ENCODE peak calls at places on chromosomes 3 and 15, in eight cellular contexts. One of them, this sample, is unnamed.

GRCh38 chr3:141600331-141600730 is 113.5 kb downstream of the RASA2 start:
- DNase-seq in H7: no peak
- DNase-seq in GM04504: no peak
- DNase-seq in ovary: no peak
- DNase-seq in posterior vena cava: no peak
- DNase-seq in MG63: no peak
- DNase-seq in NCI-H1417: no peak
- DNase-seq in pancreas: no peak
- DNase-seq in this sample: no peak

GRCh38 chr15:65884511-65884910 is 15.2 kb downstream of the RAB11A start:
- DNase-seq in H7: no peak
- DNase-seq in GM04504: no peak
- DNase-seq in ovary: no peak
- DNase-seq in posterior vena cava: no peak
- DNase-seq in MG63: no peak
- DNase-seq in NCI-H1417: no peak
- DNase-seq in pancreas: no peak
- DNase-seq in this sample: no peak

GRCh38 chr3:96863129-96863740 is 48.8 kb downstream of the EPHA6 start:
- DNase-seq in H7: peak
- DNase-seq in GM04504: no peak
- DNase-seq in ovary: peak
- DNase-seq in posterior vena cava: no peak
- DNase-seq in MG63: peak
- DNase-seq in NCI-H1417: peak
- DNase-seq in pancreas: no peak
- DNase-seq in this sample: no peak

GRCh38 chr3:195914648-195915473 is 6.5 kb upstream of the TNK2 start:
- DNase-seq in H7: peak
- DNase-seq in GM04504: peak
- DNase-seq in ovary: peak
- DNase-seq in posterior vena cava: peak
- DNase-seq in MG63: peak
- DNase-seq in NCI-H1417: no peak
- DNase-seq in pancreas: peak
- DNase-seq in this sample: peak

GRCh38 chr3:30737746-30738499 is 131.5 kb downstream of the TGFBR2 start:
- DNase-seq in H7: no peak
- DNase-seq in GM04504: no peak
- DNase-seq in ovary: no peak
- DNase-seq in posterior vena cava: no peak
- DNase-seq in MG63: no peak
- DNase-seq in NCI-H1417: no peak
- DNase-seq in pancreas: no peak
- DNase-seq in this sample: no peak

GRCh38 chr15:39145854-39146253 is 435.0 kb upstream of the THBS1 start:
- DNase-seq in H7: no peak
- DNase-seq in GM04504: no peak
- DNase-seq in ovary: no peak
- DNase-seq in posterior vena cava: no peak
- DNase-seq in MG63: no peak
- DNase-seq in NCI-H1417: no peak
- DNase-seq in pancreas: no peak
- DNase-seq in this sample: no peak

GRCh38 chr3:42961633-42962032 is 17.5 kb upstream of the GASK1A start:
- DNase-seq in H7: peak
- DNase-seq in GM04504: peak
- DNase-seq in ovary: peak
- DNase-seq in posterior vena cava: no peak
- DNase-seq in MG63: no peak
- DNase-seq in NCI-H1417: peak
- DNase-seq in pancreas: no peak
- DNase-seq in this sample: peak

GRCh38 chr15:23467110-23467600 is 20.1 kb upstream of the GOLGA6L2 start:
- DNase-seq in H7: peak
- DNase-seq in GM04504: peak
- DNase-seq in ovary: no peak
- DNase-seq in posterior vena cava: no peak
- DNase-seq in MG63: no peak
- DNase-seq in NCI-H1417: peak
- DNase-seq in pancreas: no peak
- DNase-seq in this sample: no peak

GRCh38 chr15:75779504-75779903 is 63.7 kb upstream of the UBE2Q2 start:
- DNase-seq in H7: no peak
- DNase-seq in GM04504: no peak
- DNase-seq in ovary: no peak
- DNase-seq in posterior vena cava: no peak
- DNase-seq in MG63: no peak
- DNase-seq in NCI-H1417: no peak
- DNase-seq in pancreas: no peak
- DNase-seq in this sample: no peak

GRCh38 chr3:153245661-153246060 is 83.6 kb downstream of the RAP2B start:
- DNase-seq in H7: no peak
- DNase-seq in GM04504: no peak
- DNase-seq in ovary: no peak
- DNase-seq in posterior vena cava: no peak
- DNase-seq in MG63: no peak
- DNase-seq in NCI-H1417: no peak
- DNase-seq in pancreas: no peak
- DNase-seq in this sample: no peak

GRCh38 chr3:107366766-107367165 is 10.5 kb upstream of the CCDC54 start:
- DNase-seq in H7: peak
- DNase-seq in GM04504: no peak
- DNase-seq in ovary: no peak
- DNase-seq in posterior vena cava: no peak
- DNase-seq in MG63: peak
- DNase-seq in NCI-H1417: no peak
- DNase-seq in pancreas: no peak
- DNase-seq in this sample: no peak

GRCh38 chr15:25501828-25502446 is 63.1 kb upstream of the UBE3A start:
- DNase-seq in H7: peak
- DNase-seq in GM04504: peak
- DNase-seq in ovary: no peak
- DNase-seq in posterior vena cava: no peak
- DNase-seq in MG63: no peak
- DNase-seq in NCI-H1417: peak
- DNase-seq in pancreas: no peak
- DNase-seq in this sample: no peak

GRCh38 chr3:185981621-185982020 is 43.8 kb upstream of the TRA2B start:
- DNase-seq in H7: no peak
- DNase-seq in GM04504: no peak
- DNase-seq in ovary: no peak
- DNase-seq in posterior vena cava: no peak
- DNase-seq in MG63: no peak
- DNase-seq in NCI-H1417: no peak
- DNase-seq in pancreas: no peak
- DNase-seq in this sample: no peak

GRCh38 chr3:31575448-31575847 is 42.7 kb downstream of the STT3B start:
- DNase-seq in H7: no peak
- DNase-seq in GM04504: no peak
- DNase-seq in ovary: no peak
- DNase-seq in posterior vena cava: no peak
- DNase-seq in MG63: no peak
- DNase-seq in NCI-H1417: no peak
- DNase-seq in pancreas: no peak
- DNase-seq in this sample: no peak

GRCh38 chr3:176469694-176470205 is 727.5 kb downstream of the TBL1XR1 start:
- DNase-seq in H7: no peak
- DNase-seq in GM04504: no peak
- DNase-seq in ovary: no peak
- DNase-seq in posterior vena cava: no peak
- DNase-seq in MG63: peak
- DNase-seq in NCI-H1417: no peak
- DNase-seq in pancreas: no peak
- DNase-seq in this sample: no peak

GRCh38 chr15:68370768-68371151 is 61.2 kb downstream of the ITGA11 start:
- DNase-seq in H7: no peak
- DNase-seq in GM04504: no peak
- DNase-seq in ovary: peak
- DNase-seq in posterior vena cava: no peak
- DNase-seq in MG63: no peak
- DNase-seq in NCI-H1417: peak
- DNase-seq in pancreas: no peak
- DNase-seq in this sample: no peak

GRCh38 chr3:40477671-40478070 is 749 bp downstream of the ZNF619 start:
- DNase-seq in H7: peak
- DNase-seq in GM04504: no peak
- DNase-seq in ovary: no peak
- DNase-seq in posterior vena cava: no peak
- DNase-seq in MG63: no peak
- DNase-seq in NCI-H1417: peak
- DNase-seq in pancreas: no peak
- DNase-seq in this sample: no peak

GRCh38 chr15:68383161-68384074 is 48.5 kb downstream of the ITGA11 start:
- DNase-seq in H7: peak
- DNase-seq in GM04504: no peak
- DNase-seq in ovary: peak
- DNase-seq in posterior vena cava: peak
- DNase-seq in MG63: no peak
- DNase-seq in NCI-H1417: peak
- DNase-seq in pancreas: no peak
- DNase-seq in this sample: peak

GRCh38 chr15:69497076-69497475 is 44.5 kb downstream of the RPLP1 start:
- DNase-seq in H7: no peak
- DNase-seq in GM04504: no peak
- DNase-seq in ovary: no peak
- DNase-seq in posterior vena cava: no peak
- DNase-seq in MG63: no peak
- DNase-seq in NCI-H1417: no peak
- DNase-seq in pancreas: no peak
- DNase-seq in this sample: no peak

GRCh38 chr3:122680381-122681293 is at the start of gene PARP14:
- DNase-seq in H7: peak
- DNase-seq in GM04504: peak
- DNase-seq in ovary: peak
- DNase-seq in posterior vena cava: peak
- DNase-seq in MG63: peak
- DNase-seq in NCI-H1417: peak
- DNase-seq in pancreas: peak
- DNase-seq in this sample: peak

GRCh38 chr3:14452676-14453367 is 50.4 kb downstream of the SLC6A6 start:
- DNase-seq in H7: no peak
- DNase-seq in GM04504: peak
- DNase-seq in ovary: peak
- DNase-seq in posterior vena cava: peak
- DNase-seq in MG63: peak
- DNase-seq in NCI-H1417: peak
- DNase-seq in pancreas: peak
- DNase-seq in this sample: no peak

GRCh38 chr3:140008693-140008980 is 73.7 kb downstream of the CLSTN2 start:
- DNase-seq in H7: no peak
- DNase-seq in GM04504: no peak
- DNase-seq in ovary: no peak
- DNase-seq in posterior vena cava: no peak
- DNase-seq in MG63: no peak
- DNase-seq in NCI-H1417: no peak
- DNase-seq in pancreas: no peak
- DNase-seq in this sample: no peak

GRCh38 chr3:42843730-42844713 is 31.7 kb downstream of the CYP8B1 start:
- DNase-seq in H7: no peak
- DNase-seq in GM04504: no peak
- DNase-seq in ovary: no peak
- DNase-seq in posterior vena cava: no peak
- DNase-seq in MG63: no peak
- DNase-seq in NCI-H1417: no peak
- DNase-seq in pancreas: no peak
- DNase-seq in this sample: no peak

GRCh38 chr3:197408177-197408957 is 110.0 kb upstream of the DLG1 start:
- DNase-seq in H7: peak
- DNase-seq in GM04504: no peak
- DNase-seq in ovary: no peak
- DNase-seq in posterior vena cava: peak
- DNase-seq in MG63: no peak
- DNase-seq in NCI-H1417: no peak
- DNase-seq in pancreas: no peak
- DNase-seq in this sample: no peak

GRCh38 chr15:32683906-32684584 is 33.8 kb upstream of the GREM1 start:
- DNase-seq in H7: no peak
- DNase-seq in GM04504: peak
- DNase-seq in ovary: no peak
- DNase-seq in posterior vena cava: no peak
- DNase-seq in MG63: peak
- DNase-seq in NCI-H1417: no peak
- DNase-seq in pancreas: no peak
- DNase-seq in this sample: no peak

GRCh38 chr15:40838756-40839155 is 5.1 kb upstream of the SPINT1 start:
- DNase-seq in H7: no peak
- DNase-seq in GM04504: no peak
- DNase-seq in ovary: no peak
- DNase-seq in posterior vena cava: no peak
- DNase-seq in MG63: no peak
- DNase-seq in NCI-H1417: no peak
- DNase-seq in pancreas: no peak
- DNase-seq in this sample: no peak

GRCh38 chr3:131142580-131142979 is 115.9 kb downstream of the NEK11 start:
- DNase-seq in H7: no peak
- DNase-seq in GM04504: no peak
- DNase-seq in ovary: no peak
- DNase-seq in posterior vena cava: no peak
- DNase-seq in MG63: no peak
- DNase-seq in NCI-H1417: peak
- DNase-seq in pancreas: no peak
- DNase-seq in this sample: no peak

GRCh38 chr3:14031271-14031670 is 93.4 kb downstream of the CHCHD4 start:
- DNase-seq in H7: no peak
- DNase-seq in GM04504: no peak
- DNase-seq in ovary: no peak
- DNase-seq in posterior vena cava: no peak
- DNase-seq in MG63: no peak
- DNase-seq in NCI-H1417: no peak
- DNase-seq in pancreas: no peak
- DNase-seq in this sample: no peak

GRCh38 chr3:53357457-53357856 is 10.1 kb upstream of the DCP1A start:
- DNase-seq in H7: no peak
- DNase-seq in GM04504: no peak
- DNase-seq in ovary: no peak
- DNase-seq in posterior vena cava: no peak
- DNase-seq in MG63: no peak
- DNase-seq in NCI-H1417: no peak
- DNase-seq in pancreas: no peak
- DNase-seq in this sample: no peak

GRCh38 chr3:97960561-97961275 is 11.5 kb downstream of the RIOX2 start:
- DNase-seq in H7: no peak
- DNase-seq in GM04504: no peak
- DNase-seq in ovary: no peak
- DNase-seq in posterior vena cava: no peak
- DNase-seq in MG63: no peak
- DNase-seq in NCI-H1417: no peak
- DNase-seq in pancreas: no peak
- DNase-seq in this sample: no peak

GRCh38 chr3:52193059-52193458 is 4.9 kb upstream of the ALAS1 start:
- DNase-seq in H7: peak
- DNase-seq in GM04504: no peak
- DNase-seq in ovary: peak
- DNase-seq in posterior vena cava: no peak
- DNase-seq in MG63: peak
- DNase-seq in NCI-H1417: no peak
- DNase-seq in pancreas: no peak
- DNase-seq in this sample: no peak